ENCODE peak calls at places on chromosomes 2 and 18, in six cellular contexts. R, U, F, B, C and W are unnamed samples.

GRCh38 chr2:18835787-18836186 is 246.4 kb upstream of the NT5C1B start:
- DNase-seq in R (no peak), U (no peak), F (no peak), B (no peak), C (no peak), W (no peak)

GRCh38 chr2:207746131-207746530 is 23.6 kb downstream of the FZD5 start:
- DNase-seq in R (peak; percentile 76), U (peak; percentile 53), F (no peak), B (no peak), C (peak; percentile 35), W (peak; percentile 86)

GRCh38 chr2:225841314-225841713 is 441.8 kb downstream of the NYAP2 start:
- DNase-seq in R (peak; percentile 86), U (no peak), F (no peak), B (no peak), C (peak; percentile 39), W (peak; percentile 75)

GRCh38 chr2:111694690-111695089 is 189.3 kb downstream of the ANAPC1 start:
- DNase-seq in R (peak; percentile 100), U (no peak), F (peak; percentile 72), B (peak; percentile 76), C (peak; percentile 86), W (peak; percentile 91)

GRCh38 chr2:28036307-28036706 is 145.8 kb downstream of the BABAM2 start:
- DNase-seq in R (peak; percentile 45), U (no peak), F (no peak), B (no peak), C (no peak), W (peak; percentile 50)

GRCh38 chr18:36305375-36305774 is 7.9 kb downstream of the FHOD3 start:
- DNase-seq in R (no peak), U (no peak), F (no peak), B (no peak), C (no peak), W (no peak)

GRCh38 chr2:70532244-70532935 is 21.2 kb downstream of the TGFA start:
- DNase-seq in R (no peak), U (no peak), F (no peak), B (no peak), C (no peak), W (no peak)

GRCh38 chr2:240946046-240946445 is 39.9 kb downstream of the CROCC2 start:
- DNase-seq in R (no peak), U (no peak), F (no peak), B (no peak), C (no peak), W (no peak)

GRCh38 chr2:61109291-61109690 is 43.6 kb downstream of the SANBR start:
- DNase-seq in R (no peak), U (no peak), F (no peak), B (no peak), C (no peak), W (peak; percentile 26)

GRCh38 chr18:76977108-76977621 is 154.8 kb downstream of the ZNF236 start:
- DNase-seq in R (no peak), U (no peak), F (no peak), B (no peak), C (no peak), W (no peak)

GRCh38 chr2:127508025-127508620 is 18.2 kb downstream of the IWS1 start:
- DNase-seq in R (peak; percentile 50), U (no peak), F (no peak), B (no peak), C (no peak), W (no peak)

GRCh38 chr2:197248623-197249022 is 62.0 kb downstream of the ANKRD44 start:
- DNase-seq in R (peak; percentile 20), U (no peak), F (no peak), B (no peak), C (no peak), W (no peak)

GRCh38 chr18:63083555-63083954 is 236.0 kb downstream of the BCL2 start:
- DNase-seq in R (peak; percentile 17), U (no peak), F (no peak), B (no peak), C (no peak), W (no peak)

GRCh38 chr2:9768388-9768787 is 74.9 kb upstream of the TAF1B start:
- DNase-seq in R (no peak), U (no peak), F (no peak), B (peak; percentile 47), C (no peak), W (peak; percentile 28)
- TF ChIP-seq CTCF in R (no peak), U (peak; percentile 28), F (peak; percentile 17), B (no peak), C (peak; percentile 30), W (no peak)

DNA sequence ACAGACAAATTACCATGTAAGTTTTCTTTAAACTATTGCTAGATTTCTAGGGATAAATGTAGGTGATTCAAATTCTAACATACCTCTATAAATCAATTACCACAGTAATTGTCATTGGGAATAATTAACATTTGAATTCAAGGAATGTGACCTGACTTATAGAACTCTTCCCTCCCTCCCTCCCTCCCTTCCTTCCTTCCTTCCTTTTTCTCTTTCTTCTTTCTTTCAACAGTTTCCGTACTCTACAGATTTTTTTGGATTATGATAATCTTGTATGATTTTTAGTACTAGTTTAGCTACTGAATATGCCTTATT is 18.2 kb upstream of the FTCDNL1 start:
- DNase-seq in R (no peak), U (no peak), F (no peak), B (no peak), C (no peak), W (no peak)
- H3K4me3 ChIP-seq in R (no peak overlapping the region), U (no peak overlapping the region), F (no peak overlapping the region), B (no peak overlapping the region), C (no peak overlapping the region), W (no peak overlapping the region)

GRCh38 chr18:58125183-58125582 is 81.2 kb downstream of the NEDD4L start:
- DNase-seq in R (peak; percentile 6), U (no peak), F (no peak), B (no peak), C (no peak), W (no peak)
- TF ChIP-seq CTCF in R (no peak), U (no peak), F (no peak), B (no peak), C (no peak), W (no peak)

DNA sequence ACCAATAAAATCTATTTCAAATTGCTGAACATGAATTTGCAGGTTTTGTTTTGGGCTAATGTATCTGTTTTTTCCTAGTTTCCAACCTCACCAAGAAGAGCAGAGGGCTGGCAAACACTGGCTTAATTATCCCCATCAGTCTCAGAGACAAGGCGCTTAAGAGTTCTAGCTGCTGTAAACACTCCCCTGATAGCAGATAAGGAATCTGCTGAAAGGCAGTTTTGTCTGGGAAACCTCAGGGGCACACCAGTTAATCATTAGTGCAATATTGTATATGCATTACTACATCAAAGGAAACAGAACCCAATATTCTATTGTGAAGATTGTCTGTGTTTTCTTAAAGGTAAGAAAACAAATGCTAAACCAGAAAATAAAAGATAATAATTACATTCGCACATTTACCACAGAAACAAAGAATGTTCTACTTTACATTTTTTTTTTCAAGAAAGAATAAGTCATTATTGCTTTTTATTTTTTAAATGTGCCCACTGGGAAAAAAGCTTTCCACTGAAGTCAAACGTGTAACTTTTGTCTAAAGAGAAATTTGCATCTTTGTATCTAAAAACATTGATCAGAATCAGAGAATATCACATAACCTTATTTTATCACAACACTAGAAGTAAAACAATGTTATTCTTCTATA is 179.1 kb downstream of the ERBB4 start:
- DNase-seq in R (no peak), U (no peak), F (no peak), B (no peak), C (no peak), W (no peak)
- H3K4me3 ChIP-seq in R (no peak overlapping the region), U (no peak overlapping the region), F (no peak overlapping the region), B (no peak overlapping the region), C (no peak overlapping the region), W (no peak overlapping the region)

DNA sequence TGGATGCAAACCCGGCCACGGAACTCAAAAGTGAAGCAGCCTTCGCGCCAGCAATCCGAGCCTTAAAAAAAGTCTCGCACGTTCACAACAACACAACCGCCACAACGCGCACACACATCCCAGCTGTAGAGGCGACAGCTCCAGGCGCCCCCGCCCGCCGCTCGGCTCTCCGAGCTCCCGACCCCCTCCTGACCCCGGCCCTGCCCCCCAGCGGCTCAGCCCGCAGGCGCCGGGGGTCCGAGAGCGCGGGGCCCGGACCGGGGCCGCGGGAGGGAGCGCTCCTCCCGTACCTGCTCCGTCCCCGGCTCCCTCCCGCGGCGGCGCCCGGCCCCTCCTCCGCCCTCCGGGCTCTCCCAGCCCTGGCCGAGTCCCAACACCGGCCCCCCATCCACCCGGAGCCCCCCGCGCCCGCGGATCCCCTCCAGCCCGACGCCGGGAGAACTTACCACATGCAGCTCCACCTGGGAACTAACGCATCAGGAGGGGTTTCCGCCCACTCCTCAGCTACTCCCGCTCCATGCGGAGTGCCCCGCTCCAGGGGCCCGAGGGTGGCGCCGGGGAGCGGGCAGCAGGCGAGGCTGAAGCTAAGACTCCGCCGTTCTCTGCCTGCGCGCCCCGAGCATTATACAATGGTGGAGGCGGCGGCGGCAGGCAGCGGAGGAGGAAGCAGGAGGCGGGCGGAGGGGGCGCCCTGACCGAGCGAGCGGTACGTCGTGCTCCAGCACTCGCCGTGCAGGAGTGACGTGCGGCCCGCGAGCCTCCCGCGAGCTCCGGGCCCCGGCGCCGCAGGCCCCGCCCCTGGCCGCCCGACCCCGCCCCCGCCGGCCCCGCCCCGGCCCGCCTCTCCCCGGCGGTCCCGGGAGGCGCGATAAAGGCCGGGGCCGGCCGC is at the start of gene SERTAD2:
- DNase-seq in R (peak; percentile 77), U (peak; percentile 56), F (no peak), B (peak; percentile 94), C (no peak), W (peak; percentile 95)
- TF ChIP-seq CTCF in R (no peak), U (peak; percentile 21), F (no peak), B (no peak), C (no peak), W (no peak)

GRCh38 chr2:202149155-202149762 is 76.2 kb downstream of the KIAA2012 start:
- DNase-seq in R (peak; percentile 70), U (no peak), F (no peak), B (peak; percentile 69), C (no peak), W (no peak)

GRCh38 chr2:202152104-202152771 is 79.2 kb downstream of the KIAA2012 start:
- DNase-seq in R (peak; percentile 67), U (no peak), F (peak; percentile 41), B (no peak), C (no peak), W (peak; percentile 77)

GRCh38 chr2:202147775-202148174 is 74.7 kb downstream of the KIAA2012 start:
- DNase-seq in R (peak; percentile 68), U (no peak), F (no peak), B (no peak), C (no peak), W (no peak)

GRCh38 chr2:202149953-202150352 is 76.9 kb downstream of the KIAA2012 start:
- DNase-seq in R (peak; percentile 28), U (no peak), F (no peak), B (no peak), C (no peak), W (no peak)

GRCh38 chr2:202148515-202149154 is 75.6 kb downstream of the KIAA2012 start:
- DNase-seq in R (no peak), U (no peak), F (no peak), B (no peak), C (no peak), W (no peak)
- H3K4me3 ChIP-seq in R (no peak overlapping the region), U (no peak overlapping the region), F (no peak overlapping the region), B (no peak overlapping the region), C (no peak overlapping the region), W (no peak overlapping the region)

GRCh38 chr2:46831869-46832265 is 83.7 kb downstream of the MCFD2 start:
- DNase-seq in R (peak; percentile 56), U (no peak), F (no peak), B (no peak), C (no peak), W (no peak)
- TF ChIP-seq CTCF in R (no peak), U (no peak), F (no peak), B (no peak), C (no peak), W (no peak)

GRCh38 chr2:80303825-80304521 is 579 bp downstream of the LRRTM1 start:
- DNase-seq in R (no peak), U (no peak), F (no peak), B (no peak), C (no peak), W (no peak)
- H3K4me3 ChIP-seq in R (no peak overlapping the region), U (peak overlapping the region; percentile 23), F (no peak overlapping the region), B (peak overlapping the region; percentile 8), C (no peak overlapping the region), W (no peak overlapping the region)